ENCODE peak calls at places on chromosome 10, in six cellular contexts. J is pancreas; E is colonic mucosa; U is CD8-positive, alpha-beta T cell; A is left ventricle myocardium inferior; R is ovary. I is an unnamed sample. For H3K27me3 and H3K4me1, the result is how much of the 10 kb centered on the place peaks cover.

GRCh38 chr10:112687647-112688046 is 240.6 kb downstream of the VTI1A start:
- DNase-seq in A (no peak), J (no peak), U (no peak), E (no peak), R (no peak), I (no peak)

GRCh38 chr10:61197022-61197421 is 253.0 kb upstream of the RHOBTB1 start:
- DNase-seq in U (no peak), J (no peak), A (no peak), R (no peak), E (no peak), I (no peak)

GRCh38 chr10:96233959-96234358 is 37.4 kb downstream of the BLNK start:
- DNase-seq in U (no peak), A (no peak), J (no peak), E (no peak), R (no peak), I (no peak)

GRCh38 chr10:112953075-112953501 is 3.0 kb downstream of the TCF7L2 start:
- DNase-seq in R (peak), E (peak), J (peak), A (peak), U (no peak), I (peak)

GRCh38 chr10:58140706-58141347 is 126.9 kb downstream of the IPMK start:
- DNase-seq in R (no peak), E (no peak), A (no peak), U (no peak), J (no peak), I (no peak)

GRCh38 chr10:71952745-71953144 is 11.4 kb upstream of the CHST3 start:
- DNase-seq in R (no peak), J (no peak), U (no peak), E (no peak), A (no peak), I (no peak)

GRCh38 chr10:6347391-6347951 is 144.7 kb downstream of the PFKFB3 start:
- DNase-seq in J (no peak), E (no peak), A (no peak), U (peak), R (no peak), I (no peak)

GRCh38 chr10:112389147-112389822 is 15.4 kb downstream of the ACSL5 start:
- DNase-seq in J (no peak), E (peak), R (no peak), A (no peak), U (no peak), I (no peak)

GRCh38 chr10:1150638-1150955 is 94.4 kb downstream of the WDR37 start:
- DNase-seq in A (no peak), U (no peak), J (no peak), E (no peak), R (no peak), I (no peak)

GRCh38 chr10:18683427-18683826 is 24.2 kb downstream of the ARL5B start:
- DNase-seq in U (no peak), J (no peak), A (no peak), R (no peak), E (no peak), I (no peak)

GRCh38 chr10:27564880-27565279 is 60.8 kb downstream of the RAB18 start:
- DNase-seq in R (no peak), J (no peak), A (peak), U (no peak), E (no peak), I (no peak)

GRCh38 chr10:88147000-88147798 is 283.8 kb downstream of the PTEN start:
- DNase-seq in J (no peak), R (peak), A (peak), U (no peak), E (peak), I (no peak)

GRCh38 chr10:9302142-9302746 is 1247.8 kb downstream of the GATA3 start:
- DNase-seq in R (no peak), A (no peak), U (no peak), J (no peak), E (no peak), I (no peak)

GRCh38 chr10:91925022-91925320 is 1.4 kb downstream of the BTAF1 start:
- DNase-seq in R (no peak), E (no peak), A (no peak), U (no peak), J (no peak), I (no peak)

GRCh38 chr10:125060851-125061556 is 99.4 kb downstream of the CTBP2 start:
- DNase-seq in A (peak), U (no peak), J (peak), E (peak), R (peak), I (peak)

GRCh38 chr10:125061557-125062243 is 98.7 kb downstream of the CTBP2 start:
- DNase-seq in R (peak), E (no peak), U (no peak), A (no peak), J (no peak), I (no peak)

GRCh38 chr10:125064681-125065492 is 95.5 kb downstream of the CTBP2 start:
- DNase-seq in J (no peak), R (no peak), E (peak), A (no peak), U (no peak), I (peak)

GRCh38 chr10:125062244-125063208 is 97.8 kb downstream of the CTBP2 start:
- DNase-seq in E (no peak), A (peak), U (no peak), J (no peak), R (peak), I (no peak)

GRCh38 chr10:125063256-125063945 is 97.0 kb downstream of the CTBP2 start:
- DNase-seq in E (no peak), U (no peak), A (peak), R (no peak), J (no peak), I (no peak)
- TF ChIP-seq CTCF in E (no peak), U (no peak), A (no peak), R (no peak), J (no peak), I (no peak)

GRCh38 chr10:116271593-116272496 is 1.2 kb downstream of the GFRA1 start:
- DNase-seq in J (peak), E (no peak), U (no peak), R (peak), A (peak), I (no peak)
- H3K27me3 ChIP-seq in J (under half), E (half or more), U (under half), R (under half), A (half or more), I (under half)

GRCh38 chr10:125054216-125054615 is 106.1 kb downstream of the CTBP2 start:
- DNase-seq in E (no peak), U (no peak), A (no peak), R (no peak), J (no peak), I (no peak)

GRCh38 chr10:125043824-125044658 is 102.1 kb downstream of the ZRANB1 start:
- DNase-seq in U (no peak), J (no peak), R (peak), A (no peak), E (no peak), I (no peak)

GRCh38 chr10:125052146-125052545 is 108.2 kb downstream of the CTBP2 start:
- DNase-seq in R (no peak), E (no peak), U (no peak), J (no peak), A (no peak), I (no peak)

GRCh38 chr10:125049216-125049903 is 107.4 kb downstream of the ZRANB1 start:
- DNase-seq in A (no peak), E (no peak), U (no peak), J (no peak), R (peak), I (no peak)

GRCh38 chr10:125048101-125048864 is 106.4 kb downstream of the ZRANB1 start:
- DNase-seq in J (peak), U (peak), R (peak), E (peak), A (peak), I (peak)
- H3K4me1 ChIP-seq in J (under half), U (under half), R (under half), E (under half), A (half or more), I (under half)

GRCh38 chr10:73774637-73775036 is 7.2 kb upstream of the CHCHD1 start:
- DNase-seq in A (no peak), R (no peak), U (no peak), E (no peak), J (no peak), I (peak)
- TF ChIP-seq CTCF in A (no peak), R (no peak), U (no peak), E (no peak), J (no peak), I (peak)

GRCh38 chr10:43228783-43229207 is 38.1 kb downstream of the RASGEF1A start:
- DNase-seq in A (peak), R (no peak), J (peak), E (no peak), U (no peak), I (peak)

GRCh38 chr10:43230909-43231522 is 35.8 kb downstream of the RASGEF1A start:
- DNase-seq in J (peak), E (no peak), U (no peak), A (peak), R (peak), I (no peak)

GRCh38 chr10:43227911-43228782 is 38.7 kb downstream of the RASGEF1A start:
- DNase-seq in R (peak), A (peak), E (no peak), U (no peak), J (peak), I (peak)

GRCh38 chr10:43230101-43230908 is 36.6 kb downstream of the RASGEF1A start:
- DNase-seq in E (no peak), R (peak), J (peak), A (peak), U (no peak), I (peak)

GRCh38 chr10:43229208-43230061 is 37.4 kb downstream of the RASGEF1A start:
- DNase-seq in A (peak), J (peak), E (no peak), R (peak), U (no peak), I (peak)
- H3K27me3 ChIP-seq in A (half or more), J (under half), E (under half), R (under half), U (under half), I (under half)

GRCh38 chr10:121593267-121593666 is 5.0 kb downstream of the FGFR2 start:
- DNase-seq in J (no peak), R (peak), E (no peak), A (no peak), U (no peak), I (no peak)

GRCh38 chr10:121593676-121594075 is 4.6 kb downstream of the FGFR2 start:
- DNase-seq in U (no peak), J (no peak), A (no peak), R (peak), E (no peak), I (no peak)

GRCh38 chr10:121591186-121591585 is 7.1 kb downstream of the FGFR2 start:
- DNase-seq in E (no peak), U (no peak), A (no peak), J (no peak), R (peak), I (no peak)

GRCh38 chr10:121590772-121591171 is 7.5 kb downstream of the FGFR2 start:
- DNase-seq in E (no peak), R (peak), U (no peak), A (no peak), J (no peak), I (no peak)

GRCh38 chr10:121592155-121592890 is 5.9 kb downstream of the FGFR2 start:
- DNase-seq in J (no peak), E (no peak), A (no peak), R (peak), U (no peak), I (no peak)
- H3K4me1 ChIP-seq in J (under half), E (under half), A (under half), R (under half), U (under half), I (under half)

GRCh38 chr10:132577350-132578005 is 39.9 kb downstream of the INPP5A start:
- DNase-seq in A (peak), R (no peak), E (no peak), U (no peak), J (peak), I (peak)
- TF ChIP-seq CTCF in A (peak), R (no peak), E (no peak), U (no peak), J (no peak), I (peak)

GRCh38 chr10:23190872-23191763 is 994 bp upstream of the PTF1A start:
- DNase-seq in E (no peak), J (peak), R (no peak), A (no peak), U (no peak), I (no peak)
- H3K27me3 ChIP-seq in E (half or more), J (under half), R (under half), A (half or more), U (under half), I (under half)